ENCODE peak calls at places on chromosomes 7 and 10, in five cellular contexts. One of them, this sample, is unnamed.

GRCh38 chr7:50209461-50210161 is 94.9 kb upstream of the IKZF1 start:
- DNase-seq in Calu3: no peak
- DNase-seq in A172: no peak
- DNase-seq in A549: no peak
- DNase-seq in GM04503: no peak
- DNase-seq in this sample: no peak

GRCh38 chr7:128247640-128248194 is 6.6 kb downstream of the LEP start:
- DNase-seq in Calu3: peak; percentile 46
- DNase-seq in GM04503: peak; percentile 6
- DNase-seq in A172: peak; percentile 27
- DNase-seq in A549: peak; percentile 44
- DNase-seq in this sample: no peak

GRCh38 chr7:44144426-44144967 is 3.4 kb upstream of the MYL7 start:
- DNase-seq in A172: no peak
- DNase-seq in A549: no peak
- DNase-seq in Calu3: no peak
- DNase-seq in GM04503: no peak
- DNase-seq in this sample: peak; percentile 41

GRCh38 chr7:94632338-94633024 is 23.5 kb downstream of the SGCE start:
- DNase-seq in A172: no peak
- DNase-seq in GM04503: peak; percentile 51
- DNase-seq in A549: peak; percentile 21
- DNase-seq in Calu3: no peak
- DNase-seq in this sample: no peak

GRCh38 chr7:50615519-50615845 is 50.3 kb upstream of the DDC start:
- DNase-seq in A172: no peak
- DNase-seq in A549: no peak
- DNase-seq in Calu3: no peak
- DNase-seq in GM04503: no peak
- DNase-seq in this sample: no peak

GRCh38 chr7:36109013-36109627 is 43.9 kb upstream of the EEPD1 start:
- DNase-seq in A549: no peak
- DNase-seq in GM04503: no peak
- DNase-seq in A172: no peak
- DNase-seq in Calu3: no peak
- DNase-seq in this sample: no peak

GRCh38 chr7:433558-433957 is 86.1 kb downstream of the PDGFA start:
- DNase-seq in GM04503: no peak
- DNase-seq in A172: no peak
- DNase-seq in Calu3: no peak
- DNase-seq in A549: no peak
- DNase-seq in this sample: no peak

GRCh38 chr7:116232920-116233319 is 22.6 kb downstream of the TES start:
- DNase-seq in GM04503: no peak
- DNase-seq in A172: no peak
- DNase-seq in Calu3: no peak
- DNase-seq in A549: no peak
- DNase-seq in this sample: no peak

GRCh38 chr7:108308276-108308675 is 148.0 kb downstream of the NRCAM start:
- DNase-seq in GM04503: no peak
- DNase-seq in A549: no peak
- DNase-seq in A172: no peak
- DNase-seq in Calu3: no peak
- DNase-seq in this sample: no peak

GRCh38 chr10:2942937-2943336 is 124.4 kb upstream of the PFKP start:
- DNase-seq in A172: no peak
- DNase-seq in A549: no peak
- DNase-seq in GM04503: no peak
- DNase-seq in Calu3: no peak
- DNase-seq in this sample: no peak

GRCh38 chr10:100508691-100509150 is 10.9 kb downstream of the SEC31B start:
- DNase-seq in Calu3: peak; percentile 27
- DNase-seq in GM04503: no peak
- DNase-seq in A549: peak; percentile 66
- DNase-seq in A172: peak; percentile 52
- DNase-seq in this sample: no peak

GRCh38 chr7:123747620-123748141 is 1.1 kb downstream of the WASL start:
- DNase-seq in GM04503: peak; percentile 29
- DNase-seq in Calu3: peak; percentile 72
- DNase-seq in A549: peak; percentile 72
- DNase-seq in A172: peak; percentile 71
- DNase-seq in this sample: no peak

GRCh38 chr7:30648744-30649540 is 33.3 kb downstream of the CRHR2 start:
- DNase-seq in Calu3: no peak
- DNase-seq in GM04503: no peak
- DNase-seq in A549: no peak
- DNase-seq in A172: no peak
- DNase-seq in this sample: no peak

GRCh38 chr7:99252166-99252895 is 20.3 kb upstream of the MYH16 start:
- DNase-seq in Calu3: no peak
- DNase-seq in A549: no peak
- DNase-seq in A172: no peak
- DNase-seq in GM04503: no peak
- DNase-seq in this sample: no peak

GRCh38 chr10:4246881-4247358 is 461.9 kb upstream of the KLF6 start:
- DNase-seq in Calu3: no peak
- DNase-seq in A549: no peak
- DNase-seq in A172: peak; percentile 86
- DNase-seq in GM04503: peak; percentile 93
- DNase-seq in this sample: no peak

GRCh38 chr10:129517680-129518057 is 50.6 kb downstream of the MGMT start:
- DNase-seq in A549: no peak
- DNase-seq in Calu3: no peak
- DNase-seq in GM04503: no peak
- DNase-seq in A172: no peak
- DNase-seq in this sample: peak; percentile 69

GRCh38 chr7:90551036-90551435 is 45.1 kb upstream of the CDK14 start:
- DNase-seq in GM04503: no peak
- DNase-seq in Calu3: peak; percentile 9
- DNase-seq in A172: no peak
- DNase-seq in A549: no peak
- DNase-seq in this sample: no peak

GRCh38 chr7:2978403-2978802 is 65.3 kb downstream of the CARD11 start:
- DNase-seq in GM04503: no peak
- DNase-seq in A172: no peak
- DNase-seq in Calu3: no peak
- DNase-seq in A549: no peak
- DNase-seq in this sample: peak; percentile 89

GRCh38 chr10:2232479-2232878 is 495.2 kb upstream of the ADARB2 start:
- DNase-seq in Calu3: no peak
- DNase-seq in A549: no peak
- DNase-seq in GM04503: no peak
- DNase-seq in A172: no peak
- DNase-seq in this sample: no peak

GRCh38 chr7:17362439-17363095 is 64.1 kb downstream of the AHR start:
- DNase-seq in Calu3: no peak
- DNase-seq in A172: no peak
- DNase-seq in A549: no peak
- DNase-seq in GM04503: no peak
- DNase-seq in this sample: no peak